ENCODE peak calls at places on chromosomes 7 and 10, in nine cellular contexts. K, Z, Q, D, B, T, M, Y and G are unnamed samples.

GRCh38 chr10:33616921-33617320 is 282.5 kb upstream of the NRP1 start:
- DNase-seq in K (no peak), Z (no peak), Q (no peak), D (no peak), B (no peak), T (no peak), M (no peak), Y (no peak), G (no peak)

GRCh38 chr7:73974101-73974947 is 53.6 kb upstream of the ELN start:
- DNase-seq in K (no peak), Z (no peak), Q (no peak), D (no peak), B (no peak), T (no peak), M (no peak), Y (no peak), G (no peak)

GRCh38 chr7:117230276-117231046 is 92.4 kb downstream of the WNT2 start:
- DNase-seq in K (no peak), Z (no peak), Q (peak; percentile 42), D (no peak), B (no peak), T (no peak), M (no peak), Y (no peak), G (no peak)

GRCh38 chr7:155927905-155928304 is 115.6 kb upstream of the SHH start:
- DNase-seq in K (no peak), Z (no peak), Q (no peak), D (no peak), B (no peak), T (no peak), M (no peak), Y (no peak), G (no peak)

GRCh38 chr7:83305027-83305426 is 142.3 kb upstream of the PCLO start:
- DNase-seq in K (no peak), Z (no peak), Q (no peak), D (no peak), B (no peak), T (no peak), M (no peak), Y (no peak), G (no peak)

GRCh38 chr10:8410506-8410905 is 356.0 kb downstream of the GATA3 start:
- DNase-seq in K (no peak), Z (no peak), Q (no peak), D (no peak), B (no peak), T (no peak), M (no peak), Y (no peak), G (no peak)

GRCh38 chr10:74097776-74098175 is 52.9 kb downstream of the AP3M1 start:
- DNase-seq in K (no peak), Z (no peak), Q (no peak), D (no peak), B (no peak), T (no peak), M (no peak), Y (no peak), G (peak; percentile 73)

GRCh38 chr7:143148050-143148449 is 16.2 kb downstream of the PIP start:
- DNase-seq in K (no peak), Z (no peak), Q (no peak), D (no peak), B (no peak), T (no peak), M (no peak), Y (no peak), G (no peak)

GRCh38 chr10:85544956-85545355 is 821.6 kb downstream of the GRID1 start:
- DNase-seq in K (no peak), Z (no peak), Q (no peak), D (no peak), B (no peak), T (no peak), M (no peak), Y (no peak), G (peak; percentile 89)

GRCh38 chr7:87354749-87355148 is 9.3 kb downstream of the CROT start:
- DNase-seq in K (no peak), Z (peak; percentile 25), Q (no peak), D (no peak), B (no peak), T (peak; percentile 36), M (no peak), Y (no peak), G (no peak)

GRCh38 chr10:121417298-121417697 is 180.9 kb downstream of the FGFR2 start:
- DNase-seq in K (no peak), Z (no peak), Q (no peak), D (no peak), B (no peak), T (no peak), M (no peak), Y (no peak), G (no peak)

GRCh38 chr10:1368772-1369171 is 312.6 kb downstream of the WDR37 start:
- DNase-seq in K (no peak), Z (no peak), Q (no peak), D (no peak), B (no peak), T (peak; percentile 83), M (no peak), Y (no peak), G (no peak)

GRCh38 chr7:98034044-98035035 is 44.3 kb upstream of the OCM2 start:
- DNase-seq in K (no peak), Z (no peak), Q (no peak), D (no peak), B (no peak), T (no peak), M (no peak), Y (no peak), G (peak; percentile 76)

GRCh38 chr10:43885842-43886241 is 237.2 kb upstream of the ZNF32 start:
- DNase-seq in K (no peak), Z (no peak), Q (no peak), D (no peak), B (no peak), T (peak; percentile 17), M (no peak), Y (no peak), G (no peak)

GRCh38 chr7:25947669-25948516 is 204.1 kb upstream of the NFE2L3 start:
- DNase-seq in K (no peak), Z (no peak), Q (no peak), D (no peak), B (no peak), T (no peak), M (no peak), Y (no peak), G (no peak)

GRCh38 chr10:100519321-100520051 is at the start of gene SEC31B:
- DNase-seq in K (no peak), Z (no peak), Q (no peak), D (peak; percentile 61), B (peak; percentile 63), T (peak; percentile 87), M (no peak), Y (no peak), G (no peak)

GRCh38 chr7:81725496-81726117 is 44.2 kb downstream of the HGF start:
- DNase-seq in K (no peak), Z (no peak), Q (peak; percentile 73), D (no peak), B (no peak), T (no peak), M (no peak), Y (no peak), G (no peak)

GRCh38 chr7:74993121-74993520 is 28.6 kb downstream of the CASTOR2 start:
- DNase-seq in K (no peak), Z (no peak), Q (no peak), D (no peak), B (no peak), T (no peak), M (no peak), Y (no peak), G (no peak)

GRCh38 chr10:122702271-122702670 is 2.6 kb upstream of the C10orf120 start:
- DNase-seq in K (no peak), Z (no peak), Q (no peak), D (no peak), B (no peak), T (no peak), M (no peak), Y (no peak), G (no peak)

GRCh38 chr7:149196151-149196704 is 882 bp downstream of the ZNF282 start:
- DNase-seq in K (no peak), Z (no peak), Q (no peak), D (no peak), B (no peak), T (peak; percentile 28), M (no peak), Y (no peak), G (no peak)

GRCh38 chr7:157676456-157677255 is 339.9 kb downstream of the DNAJB6 start:
- DNase-seq in K (no peak), Z (no peak), Q (no peak), D (no peak), B (peak; percentile 30), T (no peak), M (no peak), Y (no peak), G (no peak)

GRCh38 chr10:11429439-11430052 is 181.9 kb downstream of the USP6NL start:
- DNase-seq in K (no peak), Z (no peak), Q (no peak), D (no peak), B (no peak), T (no peak), M (no peak), Y (no peak), G (no peak)

GRCh38 chr7:67625257-67625713 is 628.7 kb downstream of the TYW1 start:
- DNase-seq in K (peak; percentile 32), Z (peak; percentile 94), Q (peak; percentile 2), D (peak; percentile 77), B (peak; percentile 88), T (peak; percentile 95), M (peak; percentile 2), Y (peak; percentile 25), G (peak; percentile 2)

GRCh38 chr7:29322023-29322712 is 127.6 kb downstream of the CHN2 start:
- DNase-seq in K (no peak), Z (no peak), Q (no peak), D (no peak), B (no peak), T (no peak), M (no peak), Y (no peak), G (no peak)

GRCh38 chr10:28367865-28368541 is 65.1 kb upstream of the MPP7 start:
- DNase-seq in K (peak; percentile 51), Z (no peak), Q (no peak), D (no peak), B (peak; percentile 51), T (no peak), M (peak; percentile 54), Y (no peak), G (peak; percentile 70)

GRCh38 chr7:73851410-73852338 is 9.3 kb upstream of the TMEM270 start:
- DNase-seq in K (no peak), Z (no peak), Q (peak; percentile 80), D (no peak), B (no peak), T (no peak), M (peak; percentile 43), Y (peak; percentile 99), G (peak; percentile 99)

GRCh38 chr7:7911756-7912155 is 56.8 kb upstream of the GLCCI1 start:
- DNase-seq in K (no peak), Z (no peak), Q (no peak), D (no peak), B (no peak), T (no peak), M (no peak), Y (no peak), G (no peak)

GRCh38 chr10:97936126-97936525 is 86.5 kb downstream of the GOLGA7B start:
- DNase-seq in K (no peak), Z (no peak), Q (no peak), D (no peak), B (no peak), T (no peak), M (no peak), Y (no peak), G (no peak)

GRCh38 chr10:34045571-34046190 is 711.2 kb upstream of the NRP1 start:
- DNase-seq in K (no peak), Z (no peak), Q (no peak), D (no peak), B (no peak), T (no peak), M (no peak), Y (no peak), G (peak; percentile 28)

GRCh38 chr7:112112822-112113255 is 93.4 kb downstream of the DOCK4 start:
- DNase-seq in K (no peak), Z (no peak), Q (peak; percentile 15), D (no peak), B (no peak), T (no peak), M (no peak), Y (no peak), G (peak; percentile 71)

GRCh38 chr10:129471447-129471846 is 4.4 kb downstream of the MGMT start:
- DNase-seq in K (no peak), Z (no peak), Q (no peak), D (no peak), B (no peak), T (no peak), M (no peak), Y (no peak), G (no peak)